ENCODE peak calls at places on chromosomes 2 and 18, in four cellular contexts. J is pancreas, R is prostate gland, T is cardiac muscle cell. Q is an unnamed sample.

GRCh38 chr2:28639836-28640235 is 111.8 kb upstream of the PPP1CB start:
- DNase-seq in J (no peak), R (no peak), T (no peak), Q (peak)

GRCh38 chr2:101622633-101623521 is 74.6 kb upstream of the MAP4K4 start:
- DNase-seq in J (no peak), R (no peak), T (no peak), Q (peak)

GRCh38 chr2:190352668-190353536 is 9.5 kb downstream of the INPP1 start:
- DNase-seq in J (no peak), R (no peak), T (peak), Q (no peak)

GRCh38 chr2:14587119-14587518 is 45.4 kb upstream of the LRATD1 start:
- DNase-seq in J (no peak), R (no peak), T (no peak), Q (no peak)

GRCh38 chr2:62920070-62920469 is 130.6 kb upstream of the OTX1 start:
- DNase-seq in J (no peak), R (no peak), T (no peak), Q (no peak)

GRCh38 chr2:98894331-98895000 is 41.6 kb downstream of the CRACDL start:
- DNase-seq in J (no peak), R (no peak), T (no peak), Q (no peak)

GRCh38 chr2:230947908-230948365 is 22.9 kb upstream of the GPR55 start:
- DNase-seq in J (no peak), R (no peak), T (no peak), Q (peak)

GRCh38 chr18:69752737-69753380 is 194.8 kb downstream of the CD226 start:
- DNase-seq in J (no peak), R (no peak), T (no peak), Q (no peak)

GRCh38 chr18:79611040-79611681 is 68.4 kb upstream of the CTDP1 start:
- DNase-seq in J (no peak), R (no peak), T (no peak), Q (no peak)

GRCh38 chr2:239297142-239298125 is 103.4 kb downstream of the HDAC4 start:
- DNase-seq in J (no peak), R (no peak), T (no peak), Q (no peak)

GRCh38 chr2:38716185-38716584 is 35.0 kb downstream of the SRSF7 start:
- DNase-seq in J (no peak), R (no peak), T (peak), Q (no peak)

GRCh38 chr2:195658541-195658890 is 1.5 kb downstream of the SLC39A10 start:
- DNase-seq in J (peak), R (peak), T (peak), Q (peak)

GRCh38 chr2:39435254-39435653 is 1.8 kb downstream of the MAP4K3 start:
- DNase-seq in J (no peak), R (no peak), T (peak), Q (no peak)

GRCh38 chr2:145066795-145067194 is 546.9 kb upstream of the ZEB2 start:
- DNase-seq in J (no peak), R (no peak), T (no peak), Q (no peak)

GRCh38 chr2:219308142-219309093 is 783 bp downstream of the PTPRN start:
- DNase-seq in J (peak), R (no peak), T (peak), Q (peak)

GRCh38 chr2:242054881-242055801 is 185.6 kb downstream of the RTP5 start:
- DNase-seq in J (no peak), R (no peak), T (no peak), Q (no peak)

GRCh38 chr2:209472386-209472832 is 48.6 kb downstream of the MAP2 start:
- DNase-seq in J (no peak), R (no peak), T (peak), Q (no peak)

GRCh38 chr18:4125246-4125938 is 329.7 kb downstream of the DLGAP1 start:
- DNase-seq in J (no peak), R (no peak), T (no peak), Q (no peak)

GRCh38 chr18:36298113-36298701 is 694 bp downstream of the FHOD3 start:
- DNase-seq in J (no peak), R (no peak), T (peak), Q (peak)

GRCh38 chr2:172986040-172986439 is 89.6 kb upstream of the MAP3K20 start:
- DNase-seq in J (no peak), R (no peak), T (no peak), Q (peak)

DNA sequence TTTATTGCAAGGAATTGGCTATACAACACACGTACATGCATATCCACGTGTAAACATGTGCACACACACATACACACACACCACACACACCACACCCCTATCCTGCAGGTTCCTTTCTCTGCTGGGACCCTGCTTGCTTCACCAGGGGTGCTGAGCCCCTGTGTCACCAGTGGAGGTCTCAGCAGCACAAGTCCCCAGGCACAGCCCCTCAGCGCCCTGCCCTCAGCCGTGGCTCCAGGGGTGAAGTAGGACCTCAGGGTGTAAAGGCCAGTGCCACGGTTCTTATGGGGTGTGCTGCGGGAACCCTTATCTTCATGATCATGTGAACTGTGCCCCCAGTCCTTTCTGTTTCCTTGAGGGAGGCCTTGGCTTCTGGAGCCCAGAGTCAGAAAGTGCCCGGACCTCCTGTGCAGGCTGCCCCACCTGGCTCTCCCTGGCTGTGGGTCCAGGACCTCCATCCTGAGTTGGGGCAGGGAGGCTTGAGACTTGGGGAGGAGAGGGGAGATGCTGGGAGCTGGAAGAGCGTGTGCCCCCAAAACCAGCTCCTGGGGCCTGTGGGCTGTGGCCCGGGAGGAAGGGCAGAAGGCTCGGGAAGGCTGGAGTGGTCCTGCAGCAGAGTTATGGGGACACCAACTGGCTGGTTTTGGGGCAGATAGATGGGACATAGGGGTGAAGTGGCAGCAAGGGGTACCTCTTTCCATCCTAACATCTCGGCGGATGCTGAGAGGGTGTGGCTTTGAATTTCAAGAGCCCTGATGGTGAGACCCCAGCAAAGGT is 20.3 kb upstream of the KLF11 start:
- DNase-seq in J (no peak), R (no peak), T (no peak), Q (no peak)
- TF ChIP-seq CTCF in J (no peak), R (no peak), T (no peak), Q (no peak)

GRCh38 chr2:120323214-120323613 is 22.7 kb upstream of the INHBB start:
- DNase-seq in J (peak), R (no peak), T (no peak), Q (no peak)
- H3K4me3 ChIP-seq in J (no peak), R (no peak), T (no peak), Q (no peak)

GRCh38 chr2:148645135-148645924 is 779 bp downstream of the EPC2 start:
- DNase-seq in J (peak), R (peak), T (peak), Q (peak)
- TF ChIP-seq CTCF in J (peak), R (no peak), T (peak), Q (peak)

DNA sequence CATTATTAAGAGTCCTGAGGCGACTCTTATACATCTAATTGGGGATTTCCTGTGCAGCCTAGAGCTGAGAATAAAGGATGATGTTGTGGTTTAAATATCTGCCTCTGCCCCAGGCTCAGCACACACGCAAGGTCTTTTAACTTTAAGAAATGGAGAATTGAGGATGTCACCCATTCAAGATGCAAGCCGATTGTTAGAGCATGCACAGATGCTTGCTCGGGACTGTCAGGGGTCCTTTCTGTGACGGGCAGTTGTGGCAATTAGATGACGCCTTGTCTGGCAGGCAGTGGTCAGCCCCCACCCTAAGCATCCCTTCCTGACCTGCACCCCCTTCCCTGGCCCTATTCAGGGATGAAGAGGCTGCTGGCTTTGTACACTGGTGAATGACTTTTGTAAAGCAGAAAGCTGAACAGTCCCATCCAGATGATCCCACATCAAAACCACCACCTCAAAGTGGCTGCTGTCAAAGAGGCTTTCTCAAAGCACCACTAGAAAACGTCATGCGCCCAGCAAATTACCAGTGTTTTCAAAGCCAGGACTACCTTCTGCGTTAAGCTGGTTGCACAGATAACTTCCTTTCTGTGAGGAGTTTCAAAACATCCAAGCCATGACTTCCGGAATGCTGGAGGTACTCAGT is 23.7 kb downstream of the FAM178B start:
- DNase-seq in J (no peak), R (no peak), T (no peak), Q (peak)
- H3K4me3 ChIP-seq in J (no peak), R (no peak), T (no peak), Q (no peak)

DNA sequence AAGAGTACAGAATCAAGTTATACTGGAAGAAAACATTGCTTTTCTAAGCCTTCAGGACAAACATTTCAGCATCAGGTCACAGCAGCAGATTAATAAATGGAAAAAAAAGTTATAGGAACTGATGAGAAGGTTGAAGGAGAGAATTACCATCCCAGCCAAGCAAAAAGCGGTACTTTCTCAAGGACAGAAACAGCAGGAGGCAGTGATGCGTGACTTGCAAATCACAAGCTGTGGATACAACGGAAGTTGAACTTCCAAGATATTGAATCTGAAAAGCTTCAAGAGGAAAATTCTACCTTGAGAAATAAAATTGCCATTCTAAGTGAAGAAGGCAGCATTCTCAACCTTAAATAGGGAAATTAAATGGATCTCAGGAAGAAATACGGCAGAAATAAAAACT is 18.5 kb upstream of the SERPINB12 start:
- DNase-seq in J (no peak), R (no peak), T (no peak), Q (no peak)
- TF ChIP-seq CTCF in J (no peak), R (no peak), T (no peak), Q (no peak)

GRCh38 chr2:159998236-159998635 is 64.2 kb downstream of the PLA2R1 start:
- DNase-seq in J (no peak), R (no peak), T (no peak), Q (no peak)
- H3K4me3 ChIP-seq in J (no peak), R (no peak), T (no peak), Q (no peak)

DNA sequence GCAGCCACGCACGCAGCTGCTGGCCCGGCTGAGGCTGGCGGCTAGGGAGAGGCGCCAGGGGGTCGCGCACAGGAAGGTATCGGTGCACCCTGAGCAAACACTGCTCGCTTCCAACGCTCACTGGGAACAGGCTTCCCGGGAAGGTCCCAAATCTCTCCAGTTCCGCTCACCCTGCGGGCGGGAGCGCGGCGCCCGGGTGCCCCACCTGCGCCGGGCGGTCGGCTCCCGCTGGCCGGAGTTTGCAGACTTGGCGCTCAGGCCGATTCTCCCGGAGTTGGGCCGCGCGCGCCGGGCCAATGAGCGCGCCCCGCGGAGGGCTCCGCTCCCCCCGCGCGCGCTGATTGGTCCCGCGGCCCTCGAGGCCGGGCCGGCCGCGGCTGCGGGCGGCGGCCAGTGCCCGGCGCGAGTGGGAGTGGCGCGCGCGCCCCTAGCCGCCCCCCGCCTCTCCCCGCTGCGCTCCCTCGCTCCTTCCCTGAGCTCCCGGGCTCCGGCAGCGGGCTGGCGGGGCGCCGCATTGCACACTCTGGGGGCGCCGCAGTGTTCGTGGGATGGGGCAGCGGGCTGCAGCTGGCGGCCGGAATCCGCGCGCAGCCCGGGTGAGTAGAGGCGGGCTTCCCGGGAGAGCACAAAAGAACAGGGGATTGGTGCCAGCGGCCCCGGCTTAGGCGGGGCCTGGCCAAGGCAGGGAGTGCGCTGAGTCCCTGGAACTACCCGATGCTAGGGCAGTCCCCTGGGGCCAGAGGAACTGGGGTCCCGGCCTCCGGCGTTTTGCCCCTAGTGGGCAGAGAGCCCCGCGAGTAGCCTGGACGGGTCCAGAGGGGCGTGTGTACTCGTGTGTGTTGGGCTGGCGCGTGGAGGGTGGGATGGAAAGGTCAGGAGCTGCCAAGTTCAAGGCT is at the start of gene LYPD6:
- DNase-seq in J (peak), R (peak), T (peak), Q (peak)
- TF ChIP-seq CTCF in J (no peak), R (no peak), T (no peak), Q (no peak)